ENCODE peak calls at places on chromosome 21, in five cellular contexts. N is Jurkat, Clone E6-1; T is GM23338; V is right cardiac atrium; J is NCI-H524. L is an unnamed sample.
A peak's percentile ranks its signal among the peaks of the same experiment; 100 is the strongest.

GRCh38 chr21:45537746-45538291 is 4.4 kb downstream of the SLC19A1 start:
- DNase-seq in V (peak; percentile 64), N (no peak), T (no peak), J (no peak), L (no peak)

GRCh38 chr21:33396966-33397365 is 6.2 kb upstream of the IFNGR2 start:
- DNase-seq in J (no peak), T (no peak), V (peak; percentile 74), N (no peak), L (peak; percentile 63)

GRCh38 chr21:45747802-45748445 is 104.4 kb downstream of the PCBP3 start:
- DNase-seq in J (peak; percentile 52), T (peak; percentile 35), N (no peak), V (peak; percentile 34), L (no peak)

GRCh38 chr21:20377250-20377649 is 621.0 kb upstream of the NCAM2 start:
- DNase-seq in T (no peak), N (no peak), V (no peak), J (no peak), L (peak; percentile 30)

GRCh38 chr21:41048636-41049035 is 119.3 kb upstream of the BACE2 start:
- DNase-seq in V (no peak), N (no peak), J (no peak), T (no peak), L (no peak)

GRCh38 chr21:22575165-22575584 is 1577.0 kb downstream of the NCAM2 start:
- DNase-seq in N (peak; percentile 37), J (peak; percentile 58), V (no peak), T (peak; percentile 72), L (no peak)

GRCh38 chr21:25862596-25862995 is 127.8 kb downstream of the GABPA start:
- DNase-seq in V (no peak), N (peak; percentile 68), J (no peak), T (peak; percentile 69), L (no peak)

GRCh38 chr21:45756029-45756428 is 112.5 kb downstream of the PCBP3 start:
- DNase-seq in V (no peak), N (no peak), J (no peak), T (no peak), L (no peak)

GRCh38 chr21:19475525-19475924 is 1071.9 kb upstream of the TMPRSS15 start:
- DNase-seq in T (no peak), J (no peak), N (no peak), V (no peak), L (no peak)

GRCh38 chr21:38820471-38821239 is 14.9 kb downstream of the ETS2 start:
- DNase-seq in J (no peak), N (no peak), V (no peak), T (no peak), L (no peak)

GRCh38 chr21:35506352-35506751 is 457.2 kb upstream of the RUNX1 start:
- DNase-seq in N (no peak), V (no peak), J (no peak), T (peak; percentile 68), L (no peak)

GRCh38 chr21:41112740-41113692 is 54.9 kb upstream of the BACE2 start:
- DNase-seq in J (no peak), T (peak; percentile 11), N (peak; percentile 98), V (peak; percentile 57), L (peak; percentile 18)

GRCh38 chr21:43306911-43307676 is 119.8 kb downstream of the SIK1 start:
- DNase-seq in N (no peak), J (no peak), V (peak; percentile 47), T (no peak), L (no peak)

GRCh38 chr21:45859041-45859761 is 122.4 kb upstream of the COL6A1 start:
- DNase-seq in V (no peak), T (no peak), N (no peak), J (no peak), L (no peak)

GRCh38 chr21:27580276-27580675 is 613.4 kb upstream of the ADAMTS5 start:
- DNase-seq in V (no peak), J (no peak), N (no peak), T (no peak), L (no peak)

GRCh38 chr21:30257773-30258172 is 25.0 kb downstream of the KRTAP24-1 start:
- DNase-seq in N (peak; percentile 37), V (no peak), J (peak; percentile 7), T (peak; percentile 92), L (no peak)

GRCh38 chr21:33651965-33652680 is 9.8 kb downstream of the ITSN1 start:
- DNase-seq in V (no peak), T (peak; percentile 47), N (no peak), J (no peak), L (no peak)

GRCh38 chr21:15986277-15986676 is 256.5 kb downstream of the USP25 start:
- DNase-seq in J (no peak), V (no peak), T (no peak), N (no peak), L (no peak)

GRCh38 chr21:21084179-21084578 is 86.0 kb downstream of the NCAM2 start:
- DNase-seq in V (no peak), T (no peak), J (no peak), N (no peak), L (no peak)

GRCh38 chr21:35814858-35815619 is 245.3 kb downstream of the SETD4 start:
- DNase-seq in T (no peak), V (no peak), N (no peak), J (no peak), L (no peak)

GRCh38 chr21:34871026-34871908 is 177.8 kb downstream of the RUNX1 start:
- DNase-seq in N (no peak), J (no peak), V (no peak), T (no peak), L (no peak)

GRCh38 chr21:34074283-34075098 is 1.1 kb downstream of the MRPS6 start:
- DNase-seq in N (no peak), V (no peak), J (no peak), T (peak; percentile 60), L (no peak)

L was measured in GF-D8.